ENCODE peak calls at places on chromosome 6, in six cellular contexts. T is AG04449, Z is fibroblast of the aortic adventitia, P is IMR-90, E is fibroblast of mammary gland, R is transverse colon. A is an unnamed sample.

GRCh38 chr6:99393698-99394531 is at the start of gene COQ3:
- DNase-seq in E (peak; percentile 68), T (no peak), R (peak; percentile 68), P (peak; percentile 71), Z (peak; percentile 81), A (peak; percentile 39)

GRCh38 chr6:71419217-71419953 is 130.8 kb downstream of the OGFRL1 start:
- DNase-seq in Z (peak; percentile 52), T (no peak), E (peak; percentile 17), P (peak; percentile 19), R (no peak), A (no peak)

GRCh38 chr6:45212976-45213375 is 115.2 kb upstream of the RUNX2 start:
- DNase-seq in T (no peak), P (no peak), Z (no peak), R (no peak), E (no peak), A (no peak)

GRCh38 chr6:131101911-131102680 is 33.2 kb upstream of the AKAP7 start:
- DNase-seq in P (peak; percentile 68), E (no peak), R (no peak), T (no peak), Z (peak; percentile 40), A (no peak)

GRCh38 chr6:84514089-84514971 is 250.1 kb downstream of the TBX18 start:
- DNase-seq in R (no peak), T (no peak), P (no peak), E (no peak), Z (no peak), A (no peak)

GRCh38 chr6:152750694-152751093 is at the start of gene VIP:
- DNase-seq in E (peak; percentile 36), Z (peak; percentile 55), P (peak; percentile 42), T (no peak), R (no peak), A (peak; percentile 7)

GRCh38 chr6:130853555-130854183 is 26.5 kb downstream of the SMLR1 start:
- DNase-seq in T (no peak), Z (peak; percentile 36), R (no peak), E (peak; percentile 66), P (peak; percentile 73), A (no peak)

GRCh38 chr6:125718109-125718508 is 31.3 kb upstream of the HEY2 start:
- DNase-seq in R (no peak), P (no peak), T (no peak), Z (no peak), E (no peak), A (no peak)

GRCh38 chr6:38012573-38012972 is 193.0 kb downstream of the ZFAND3 start:
- DNase-seq in E (peak; percentile 55), R (no peak), Z (peak; percentile 60), T (no peak), P (peak; percentile 67), A (no peak)

DNA sequence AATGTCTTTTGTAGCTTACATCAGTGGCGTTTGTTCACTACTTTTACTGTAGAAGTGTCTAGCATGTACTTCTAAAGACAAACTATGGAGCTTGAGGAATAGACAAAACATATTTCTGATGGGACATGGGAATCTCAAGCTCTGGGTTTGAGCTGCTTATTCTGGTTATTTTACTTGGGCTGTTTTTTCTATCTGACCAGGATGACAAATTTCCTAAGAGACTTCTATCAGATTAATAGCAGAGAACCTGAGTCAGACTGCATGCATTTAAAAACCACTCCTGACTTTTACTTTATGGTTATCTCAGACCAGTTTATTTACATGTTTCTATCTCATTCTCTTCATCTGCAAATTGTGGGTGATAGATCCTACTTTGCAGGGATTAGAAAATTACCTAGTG is 1282.3 kb upstream of the GJE1 start:
- DNase-seq in Z (peak; percentile 72), R (no peak), E (peak; percentile 85), P (peak; percentile 70), T (no peak), A (no peak)
- H3K4me3 ChIP-seq in Z (no peak overlapping the region), R (no peak overlapping the region), E (no peak overlapping the region), P (no peak overlapping the region), T (no peak overlapping the region), A (no peak overlapping the region)

GRCh38 chr6:52104979-52105378 is 17.6 kb upstream of the PKHD1 start:
- DNase-seq in T (no peak), R (no peak), E (peak; percentile 2), P (no peak), Z (peak; percentile 5), A (no peak)
- TF ChIP-seq CTCF in T (no peak), R (no peak), E (no peak), P (no peak), Z (no peak), A (no peak)

GRCh38 chr6:146857960-146858308 is 259.2 kb downstream of the ADGB start:
- DNase-seq in P (no peak), Z (no peak), T (no peak), R (no peak), E (no peak), A (no peak)
- H3K4me3 ChIP-seq in P (no peak overlapping the region), Z (peak overlapping the region; percentile 53), T (peak overlapping the region; percentile 41), R (no peak overlapping the region), E (peak overlapping the region; percentile 34), A (peak overlapping the region; percentile 25)

GRCh38 chr6:14711056-14711703 is 534.7 kb upstream of the JARID2 start:
- DNase-seq in Z (peak; percentile 88), T (no peak), E (peak; percentile 96), P (peak; percentile 98), R (peak; percentile 49), A (peak; percentile 69)
- TF ChIP-seq CTCF in Z (peak; percentile 78), T (peak; percentile 53), E (peak; percentile 93), P (peak; percentile 81), R (peak; percentile 34), A (peak; percentile 79)

GRCh38 chr6:34553750-34554149 is 2.4 kb downstream of the SPDEF start:
- DNase-seq in Z (no peak), P (no peak), E (no peak), R (no peak), T (no peak), A (no peak)
- H3K4me3 ChIP-seq in Z (no peak overlapping the region), P (no peak overlapping the region), E (no peak overlapping the region), R (no peak overlapping the region), T (no peak overlapping the region), A (no peak overlapping the region)

GRCh38 chr6:145763742-145764141 is 28.4 kb upstream of the EPM2A start:
- DNase-seq in P (no peak), E (no peak), Z (no peak), R (no peak), T (no peak), A (no peak)

GRCh38 chr6:145756170-145756662 is 20.9 kb upstream of the EPM2A start:
- DNase-seq in T (peak; percentile 88), P (peak; percentile 89), Z (peak; percentile 98), E (peak; percentile 95), R (no peak), A (peak; percentile 70)

GRCh38 chr6:145758086-145758485 is 22.8 kb upstream of the EPM2A start:
- DNase-seq in T (no peak), R (no peak), E (no peak), P (no peak), Z (no peak), A (no peak)

GRCh38 chr6:145755682-145756081 is 20.4 kb upstream of the EPM2A start:
- DNase-seq in P (no peak), Z (no peak), T (no peak), R (no peak), E (no peak), A (no peak)

GRCh38 chr6:145761584-145761983 is 26.3 kb upstream of the EPM2A start:
- DNase-seq in Z (no peak), E (no peak), T (no peak), R (no peak), P (no peak), A (no peak)
- TF ChIP-seq CTCF in Z (no peak), E (no peak), T (no peak), R (no peak), P (no peak), A (no peak)

GRCh38 chr6:158856261-158856660 is 37.1 kb upstream of the EZR start:
- DNase-seq in T (no peak), Z (no peak), E (no peak), R (no peak), P (no peak), A (no peak)

GRCh38 chr6:158853072-158853871 is 34.1 kb upstream of the EZR start:
- DNase-seq in Z (peak; percentile 77), R (peak; percentile 94), P (peak; percentile 79), E (peak; percentile 78), T (peak; percentile 60), A (peak; percentile 89)

GRCh38 chr6:158852312-158853071 is 33.3 kb upstream of the EZR start:
- DNase-seq in E (no peak), Z (no peak), P (no peak), R (no peak), T (no peak), A (no peak)

GRCh38 chr6:158854214-158855101 is 35.3 kb upstream of the EZR start:
- DNase-seq in E (no peak), Z (peak; percentile 75), T (no peak), P (peak; percentile 83), R (no peak), A (no peak)

GRCh38 chr6:158853872-158854213 is 34.7 kb upstream of the EZR start:
- DNase-seq in E (no peak), Z (no peak), P (no peak), R (no peak), T (no peak), A (no peak)
- H3K4me3 ChIP-seq in E (no peak overlapping the region), Z (no peak overlapping the region), P (no peak overlapping the region), R (no peak overlapping the region), T (no peak overlapping the region), A (no peak overlapping the region)

GRCh38 chr6:79947191-79948173 is at the start of gene ELOVL4:
- DNase-seq in E (peak; percentile 74), P (peak; percentile 74), Z (peak; percentile 66), R (peak; percentile 47), T (no peak), A (no peak)

GRCh38 chr6:79946242-79946641 is 1.1 kb downstream of the ELOVL4 start:
- DNase-seq in R (no peak), T (no peak), P (peak; percentile 35), Z (peak; percentile 40), E (peak; percentile 36), A (no peak)

GRCh38 chr6:79946773-79947190 is 571 bp downstream of the ELOVL4 start:
- DNase-seq in Z (peak; percentile 22), E (peak; percentile 29), T (no peak), P (peak; percentile 18), R (no peak), A (no peak)

GRCh38 chr6:79949235-79949634 is 1.9 kb upstream of the ELOVL4 start:
- DNase-seq in Z (peak; percentile 80), R (peak; percentile 64), E (peak; percentile 79), T (peak; percentile 10), P (peak; percentile 75), A (no peak)
- TF ChIP-seq CTCF in Z (peak; percentile 66), R (peak; percentile 55), E (peak; percentile 70), T (peak; percentile 55), P (peak; percentile 64), A (peak; percentile 73)

A was measured in HFF-Myc.